ENCODE peak calls at places on chromosomes 16 and 17, in ten cellular contexts. Z is CD4-positive, alpha-beta T cell; F is transverse colon; W is CD8-positive, alpha-beta T cell; H is fibroblast of lung; A is cardiac muscle cell; B is fibroblast of pulmonary artery; O is tibial artery; U is AG09309; P is uterus. M is an unnamed sample.

GRCh38 chr17:72474740-72475477 is 354.1 kb downstream of the SOX9 start:
- DNase-seq in O (no peak), Z (no peak), B (no peak), U (no peak), P (no peak), F (peak), A (no peak), H (no peak), W (no peak), M (no peak)

GRCh38 chr17:36844013-36844412 is 93.3 kb upstream of the LHX1 start:
- DNase-seq in P (no peak), U (no peak), A (no peak), B (no peak), O (no peak), H (no peak), Z (no peak), W (no peak), F (no peak), M (no peak)

GRCh38 chr16:57846078-57846697 is 43.9 kb upstream of the KIFC3 start:
- DNase-seq in Z (no peak), W (no peak), O (no peak), U (no peak), B (no peak), A (no peak), H (peak), P (no peak), F (no peak), M (no peak)

GRCh38 chr17:78789663-78790181 is 7.6 kb upstream of the CYTH1 start:
- DNase-seq in U (peak), Z (peak), H (peak), W (peak), F (peak), B (peak), P (no peak), O (peak), A (peak), M (no peak)

GRCh38 chr16:16025214-16025968 is 76.0 kb downstream of the ABCC1 start:
- DNase-seq in O (peak), F (no peak), W (peak), Z (peak), H (peak), B (peak), A (peak), P (no peak), U (peak), M (no peak)

GRCh38 chr16:54422159-54422558 is 135.6 kb upstream of the IRX3 start:
- DNase-seq in F (no peak), P (no peak), U (no peak), W (no peak), O (peak), B (no peak), A (peak), Z (no peak), H (no peak), M (no peak)

GRCh38 chr16:50752481-50753235 is 10.8 kb downstream of the CYLD start:
- DNase-seq in P (no peak), O (no peak), B (no peak), U (no peak), A (no peak), Z (no peak), F (no peak), H (no peak), W (no peak), M (no peak)

GRCh38 chr16:3158014-3158497 is 23.2 kb downstream of the ZNF213 start:
- DNase-seq in B (no peak), F (no peak), A (peak), W (peak), H (no peak), U (no peak), O (no peak), P (no peak), Z (no peak), M (no peak)

GRCh38 chr16:24045641-24046040 is 209.9 kb downstream of the PRKCB start:
- DNase-seq in W (no peak), F (no peak), P (no peak), O (no peak), A (no peak), B (no peak), Z (no peak), U (no peak), H (no peak), M (no peak)

GRCh38 chr17:72030067-72030899 is 90.5 kb upstream of the SOX9 start:
- DNase-seq in O (no peak), Z (no peak), B (peak), F (peak), W (peak), H (peak), P (no peak), U (no peak), A (peak), M (no peak)

GRCh38 chr17:77501751-77502625 is 361.2 kb downstream of the SEC14L1 start:
- DNase-seq in A (no peak), F (peak), B (no peak), H (no peak), O (no peak), P (peak), Z (no peak), W (no peak), U (no peak), M (no peak)

GRCh38 chr16:85659805-85660511 is 28.8 kb downstream of the GINS2 start:
- DNase-seq in Z (peak), F (peak), W (peak), A (peak), H (peak), P (peak), O (no peak), B (peak), U (no peak), M (no peak)

GRCh38 chr16:74257061-74257460 is 39.6 kb upstream of the PSMD7 start:
- DNase-seq in W (no peak), A (no peak), U (no peak), O (no peak), Z (no peak), P (no peak), B (no peak), H (no peak), F (no peak), M (no peak)

GRCh38 chr17:57433396-57433944 is 177.1 kb downstream of the MSI2 start:
- DNase-seq in P (no peak), Z (no peak), W (no peak), F (no peak), O (no peak), H (no peak), U (no peak), B (no peak), A (no peak), M (no peak)

GRCh38 chr16:30445149-30445407 is 596 bp downstream of the SEPHS2 start:
- DNase-seq in B (no peak), W (no peak), O (no peak), F (no peak), U (no peak), P (no peak), Z (no peak), A (no peak), H (no peak), M (no peak)

GRCh38 chr16:30444231-30445148 is 1.2 kb downstream of the SEPHS2 start:
- DNase-seq in F (no peak), P (no peak), U (no peak), W (no peak), B (no peak), A (no peak), Z (no peak), O (no peak), H (no peak), M (no peak)

GRCh38 chr16:30447512-30448226 is 2.0 kb upstream of the SEPHS2 start:
- DNase-seq in U (no peak), W (no peak), P (no peak), O (no peak), Z (no peak), F (no peak), H (no peak), B (no peak), A (no peak), M (no peak)

GRCh38 chr16:30446203-30446595 is 525 bp upstream of the SEPHS2 start:
- DNase-seq in W (no peak), F (no peak), Z (no peak), B (no peak), U (no peak), H (no peak), P (no peak), A (no peak), O (no peak), M (no peak)

GRCh38 chr16:30445408-30446202 is at the start of gene SEPHS2:
- DNase-seq in O (peak), Z (peak), B (peak), F (peak), U (peak), W (peak), H (peak), P (peak), A (peak), M (peak)
- TF ChIP-seq CTCF in O (no peak), Z (peak), B (peak), F (peak), U (peak), W (peak), H (peak), P (peak), A (peak), M (no peak)

DNA sequence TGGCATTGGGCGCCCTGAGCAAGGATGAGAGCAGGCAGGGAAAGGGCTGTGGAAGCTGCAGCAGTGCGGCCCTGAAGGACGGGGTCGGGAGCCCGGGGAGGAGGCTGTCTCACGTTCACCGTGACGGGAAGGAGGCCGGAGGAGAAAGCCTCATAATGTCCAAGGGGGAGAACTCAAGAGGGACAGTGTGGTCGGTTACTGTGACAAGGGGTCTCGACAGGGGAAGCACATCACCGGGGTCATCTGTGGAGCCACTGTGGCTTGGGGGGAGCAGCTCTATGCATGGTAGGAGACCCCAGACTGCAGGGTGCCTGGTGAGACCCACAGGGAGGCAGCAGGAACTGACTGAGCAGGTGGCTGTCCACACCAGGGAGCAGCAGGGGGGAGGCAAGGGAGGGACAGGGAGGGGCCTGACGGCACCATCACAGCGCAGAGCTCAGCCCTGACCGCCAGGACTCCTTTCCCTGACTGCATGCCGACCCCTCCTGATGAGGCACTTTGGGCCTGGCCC is 154.6 kb upstream of the CHMP6 start:
- DNase-seq in B (no peak), Z (no peak), A (no peak), W (no peak), H (no peak), O (no peak), F (no peak), U (no peak), P (no peak), M (no peak)
- TF ChIP-seq CTCF in B (no peak), Z (no peak), A (no peak), W (no peak), H (no peak), O (no peak), F (no peak), U (no peak), P (no peak), M (no peak)

GRCh38 chr16:8649829-8650554 is 24.4 kb upstream of the ABAT start:
- DNase-seq in P (no peak), F (no peak), O (no peak), H (no peak), U (no peak), Z (no peak), W (no peak), B (no peak), A (no peak), M (no peak)

GRCh38 chr16:8656376-8656775 is 18.0 kb upstream of the ABAT start:
- DNase-seq in Z (no peak), P (no peak), A (no peak), H (no peak), F (no peak), U (no peak), O (no peak), W (no peak), B (no peak), M (no peak)

GRCh38 chr16:8660841-8661301 is 13.5 kb upstream of the ABAT start:
- DNase-seq in W (peak), F (peak), Z (peak), P (peak), B (peak), U (no peak), A (peak), O (peak), H (peak), M (no peak)

GRCh38 chr16:8655184-8655717 is 19.2 kb upstream of the ABAT start:
- DNase-seq in H (peak), W (no peak), P (no peak), F (peak), U (no peak), A (peak), Z (no peak), O (no peak), B (peak), M (no peak)
- TF ChIP-seq CTCF in H (peak), W (no peak), P (no peak), F (peak), U (no peak), A (peak), Z (peak), O (no peak), B (peak), M (no peak)

GRCh38 chr17:7556627-7557026 is 1.9 kb upstream of the TNFSF13 start:
- DNase-seq in U (no peak), H (no peak), A (no peak), Z (no peak), F (peak), B (no peak), O (no peak), P (no peak), W (no peak), M (no peak)

GRCh38 chr17:7557825-7558543 is 566 bp upstream of the TNFSF13 start:
- DNase-seq in O (peak), W (no peak), P (peak), F (peak), A (peak), H (peak), Z (no peak), U (peak), B (peak), M (no peak)

GRCh38 chr17:7553356-7553755 is 4.5 kb downstream of the TNFSF12 start:
- DNase-seq in H (no peak), W (no peak), O (no peak), A (no peak), P (no peak), F (no peak), U (no peak), Z (no peak), B (no peak), M (no peak)

GRCh38 chr17:7557147-7557764 is 1.3 kb upstream of the TNFSF13 start:
- DNase-seq in P (no peak), H (no peak), B (no peak), Z (no peak), F (peak), U (no peak), W (no peak), O (no peak), A (no peak), M (no peak)

DNA sequence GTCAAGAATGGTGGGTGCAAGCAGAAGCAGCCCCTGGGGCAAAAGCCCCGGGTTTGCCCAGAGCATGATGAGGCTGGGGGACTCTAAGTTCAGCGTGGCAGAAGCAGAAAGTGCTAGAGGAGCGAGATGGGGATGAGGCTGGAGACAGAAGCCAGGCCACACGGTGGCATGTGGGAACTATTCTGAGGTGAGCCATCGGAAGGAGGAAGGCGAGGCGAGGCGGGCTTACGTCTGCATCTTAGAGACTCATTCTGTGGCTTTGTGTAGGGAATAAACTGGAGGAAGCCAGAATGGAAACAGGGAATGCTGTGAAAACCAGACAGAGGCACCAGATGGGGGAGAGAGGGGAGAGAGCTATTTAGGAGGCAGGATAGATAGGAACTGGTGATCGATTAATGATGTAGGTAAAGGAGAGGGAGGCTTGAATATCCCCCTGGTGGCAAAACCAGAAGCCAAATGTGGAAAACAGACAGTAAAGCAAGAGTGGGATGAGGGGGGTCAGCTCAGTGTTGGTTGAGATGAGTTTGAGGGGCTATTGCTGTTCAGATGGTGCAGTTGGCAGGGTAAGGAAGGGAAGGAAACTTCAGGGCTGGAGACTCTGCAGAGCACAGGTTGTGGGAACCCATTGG is 3.1 kb upstream of the TNFSF13 start:
- DNase-seq in Z (no peak), P (no peak), U (no peak), H (no peak), W (no peak), B (no peak), A (no peak), F (no peak), O (no peak), M (no peak)
- TF ChIP-seq CTCF in Z (no peak), P (no peak), U (peak), H (no peak), W (no peak), B (peak), A (no peak), F (no peak), O (no peak), M (no peak)

GRCh38 chr16:56789360-56789759 is 59.4 kb downstream of the NUP93 start:
- DNase-seq in F (peak), A (peak), P (peak), Z (peak), B (peak), W (no peak), U (no peak), H (peak), O (no peak), M (no peak)
- TF ChIP-seq CTCF in F (no peak), A (peak), P (peak), Z (no peak), B (peak), W (peak), U (peak), H (peak), O (peak), M (no peak)

GRCh38 chr16:1312903-1313302 is 3.5 kb downstream of the UBE2I start:
- DNase-seq in H (no peak), O (no peak), F (no peak), A (no peak), B (no peak), Z (no peak), U (no peak), P (no peak), W (no peak), M (no peak)
- TF ChIP-seq CTCF in H (no peak), O (no peak), F (no peak), A (no peak), B (no peak), Z (no peak), U (no peak), P (no peak), W (no peak), M (no peak)

DNA sequence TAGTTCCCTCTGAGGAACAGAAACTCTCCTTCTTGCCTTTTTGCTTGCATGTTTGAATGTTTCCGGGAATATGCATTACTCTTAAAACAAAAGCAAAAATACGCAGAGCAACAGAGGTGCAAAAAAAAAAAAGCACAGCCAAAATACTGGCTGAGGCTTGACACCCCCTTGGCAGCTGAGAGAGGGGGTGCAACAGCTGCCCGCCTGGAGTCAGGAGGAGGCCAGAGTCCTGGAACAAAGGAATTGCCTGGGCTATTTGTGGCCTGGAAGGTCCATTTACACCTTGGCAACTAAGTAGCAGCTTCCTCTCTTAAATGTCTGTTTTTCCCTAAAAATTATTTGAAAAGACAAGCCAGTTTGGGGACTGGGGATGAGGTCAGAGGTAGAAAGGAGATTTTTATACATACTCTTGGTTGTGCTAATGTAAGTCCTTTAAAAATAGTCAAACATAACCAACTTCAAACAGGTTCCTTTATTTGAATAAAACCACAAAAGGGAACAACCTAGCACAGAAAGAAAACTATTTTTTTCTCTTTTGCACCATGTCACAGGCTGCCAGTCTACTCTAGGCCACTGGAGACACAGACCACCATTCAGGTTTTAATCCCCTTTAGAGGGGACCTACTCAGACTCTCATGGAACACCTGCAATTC is 19.5 kb downstream of the USP7 start:
- DNase-seq in P (no peak), W (no peak), U (no peak), Z (no peak), A (no peak), O (no peak), B (no peak), F (no peak), H (no peak), M (no peak)
- TF ChIP-seq CTCF in P (no peak), W (no peak), U (no peak), Z (no peak), A (no peak), O (no peak), B (no peak), F (no peak), H (no peak), M (no peak)

GRCh38 chr16:81940781-81941560 is 70.3 kb downstream of the SDR42E1 start:
- DNase-seq in U (peak), W (no peak), F (no peak), H (peak), O (no peak), P (no peak), A (peak), Z (no peak), B (peak), M (no peak)
- TF ChIP-seq CTCF in U (peak), W (peak), F (peak), H (peak), O (peak), P (peak), A (peak), Z (peak), B (peak), M (no peak)

GRCh38 chr17:75503976-75504346 is 11.4 kb downstream of the CASKIN2 start:
- DNase-seq in H (no peak), P (no peak), Z (no peak), F (no peak), U (no peak), O (no peak), B (no peak), A (no peak), W (no peak), M (no peak)
- TF ChIP-seq CTCF in H (no peak), P (no peak), Z (no peak), F (no peak), U (no peak), O (no peak), B (no peak), A (no peak), W (no peak), M (no peak)

DNA sequence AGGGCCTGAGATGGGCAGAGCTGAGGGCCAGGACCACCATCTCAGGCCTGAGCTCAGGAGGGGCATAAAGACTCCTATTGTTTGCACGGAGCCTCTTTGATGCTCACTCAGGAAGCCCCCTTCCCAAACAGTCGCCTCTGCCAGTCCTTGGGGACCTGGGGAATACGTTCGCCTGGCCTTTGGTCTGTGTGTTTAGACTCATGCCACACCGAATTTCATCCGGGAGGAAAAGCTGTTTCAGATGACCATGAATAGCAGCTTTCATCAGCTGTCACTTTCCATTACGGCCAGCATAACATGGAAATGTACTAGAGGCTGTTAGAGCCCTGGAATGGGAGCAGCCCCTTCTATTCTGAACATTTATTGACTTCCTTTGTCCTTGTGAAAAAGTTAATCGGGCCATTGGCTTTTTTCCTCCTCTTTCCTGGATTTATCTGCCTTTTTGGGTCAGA is 139.0 kb downstream of the HS3ST3A1 start:
- DNase-seq in W (no peak), F (no peak), U (no peak), Z (no peak), P (no peak), A (no peak), H (no peak), B (no peak), O (no peak), M (no peak)
- TF ChIP-seq CTCF in W (no peak), F (no peak), U (no peak), Z (no peak), P (no peak), A (no peak), H (no peak), B (no peak), O (no peak), M (no peak)

M was measured in omental fat pad.